ENCODE peak calls at places on chromosomes 3 and 15, in six cellular contexts. E is IMR-90, K is foreskin fibroblast, C is OCI-LY7, W is MG63, Q is body of pancreas. N is an unnamed sample.

GRCh38 chr15:74040115-74040850 is 42.1 kb downstream of the GOLGA6A start:
- DNase-seq in E (peak; percentile 98), K (peak; percentile 95), C (no peak), W (peak; percentile 80), Q (peak; percentile 47), N (peak; percentile 97)

GRCh38 chr15:66883322-66883911 is 181.4 kb downstream of the SMAD6 start:
- DNase-seq in E (peak; percentile 100), K (peak; percentile 100), C (no peak), W (peak; percentile 99), Q (peak; percentile 89), N (peak; percentile 99)

GRCh38 chr15:71189723-71190122 is 74.5 kb downstream of the THSD4 start:
- DNase-seq in E (peak; percentile 25), K (peak; percentile 29), C (no peak), W (no peak), Q (no peak), N (peak; percentile 46)

GRCh38 chr15:95247068-95247984 is 1016.0 kb downstream of the MCTP2 start:
- DNase-seq in E (peak; percentile 98), K (peak; percentile 96), C (no peak), W (peak; percentile 90), Q (no peak), N (peak; percentile 92)

GRCh38 chr15:29124581-29125381 is 144.8 kb downstream of the NSMCE3 start:
- DNase-seq in E (peak; percentile 12), K (peak; percentile 38), C (no peak), W (no peak), Q (no peak), N (peak; percentile 31)

GRCh38 chr3:12965999-12966846 is 107.0 kb downstream of the IQSEC1 start:
- DNase-seq in E (no peak), K (no peak), C (no peak), W (no peak), Q (no peak), N (no peak)

GRCh38 chr3:87370007-87370406 is 93.6 kb upstream of the POU1F1 start:
- DNase-seq in E (no peak), K (peak; percentile 6), C (no peak), W (no peak), Q (no peak), N (peak; percentile 18)

GRCh38 chr3:116032176-116032575 is 408.9 kb downstream of the GAP43 start:
- DNase-seq in E (no peak), K (no peak), C (no peak), W (no peak), Q (no peak), N (no peak)

GRCh38 chr3:28347374-28348285 is 891 bp upstream of the ZCWPW2 start:
- DNase-seq in E (peak; percentile 65), K (peak; percentile 84), C (no peak), W (no peak), Q (no peak), N (no peak)

GRCh38 chr3:99006686-99007085 is 105.2 kb upstream of the DCBLD2 start:
- DNase-seq in E (no peak), K (no peak), C (no peak), W (no peak), Q (no peak), N (no peak)

GRCh38 chr15:58348095-58348812 is 83.5 kb upstream of the LIPC start:
- DNase-seq in E (no peak), K (no peak), C (no peak), W (no peak), Q (no peak), N (no peak)

GRCh38 chr3:105868450-105868744 is 415 bp downstream of the CBLB start:
- DNase-seq in E (peak; percentile 52), K (peak; percentile 66), C (no peak), W (peak; percentile 75), Q (peak; percentile 61), N (peak; percentile 42)

GRCh38 chr15:88657326-88658069 is 18.7 kb downstream of the ISG20 start:
- DNase-seq in E (peak; percentile 61), K (peak; percentile 86), C (no peak), W (peak; percentile 49), Q (peak; percentile 52), N (no peak)

GRCh38 chr3:58666683-58667082 is at the start of gene FAM3D:
- DNase-seq in E (no peak), K (no peak), C (no peak), W (peak; percentile 13), Q (no peak), N (no peak)

GRCh38 chr3:53949541-53949940 is 57.9 kb upstream of the SELENOK start:
- DNase-seq in E (no peak), K (no peak), C (no peak), W (no peak), Q (no peak), N (no peak)

GRCh38 chr15:73295630-73296286 is 73.0 kb downstream of the HCN4 start:
- DNase-seq in E (peak; percentile 42), K (peak; percentile 42), C (no peak), W (no peak), Q (no peak), N (no peak)

GRCh38 chr15:59553879-59554735 is 57.5 kb upstream of the GCNT3 start:
- DNase-seq in E (no peak), K (peak; percentile 79), C (no peak), W (no peak), Q (no peak), N (peak; percentile 74)

GRCh38 chr3:141373768-141374526 is 5.6 kb downstream of the ZBTB38 start:
- DNase-seq in E (peak; percentile 52), K (peak; percentile 64), C (no peak), W (no peak), Q (no peak), N (peak; percentile 37)

GRCh38 chr3:192170659-192171058 is 556.7 kb downstream of the FGF12 start:
- DNase-seq in E (no peak), K (no peak), C (no peak), W (no peak), Q (no peak), N (no peak)

GRCh38 chr3:28476194-28476593 is 127.6 kb upstream of the AZI2 start:
- DNase-seq in E (peak; percentile 57), K (peak; percentile 57), C (peak; percentile 43), W (no peak), Q (no peak), N (no peak)

GRCh38 chr15:39946862-39947261 is 12.9 kb downstream of the EIF2AK4 start:
- DNase-seq in E (peak; percentile 41), K (peak; percentile 67), C (no peak), W (no peak), Q (no peak), N (peak; percentile 37)

GRCh38 chr3:27796365-27796875 is 74.3 kb upstream of the EOMES start:
- DNase-seq in E (no peak), K (no peak), C (no peak), W (no peak), Q (no peak), N (no peak)

GRCh38 chr3:58073315-58074125 is 65.3 kb downstream of the FLNB start:
- DNase-seq in E (no peak), K (no peak), C (peak; percentile 20), W (no peak), Q (no peak), N (no peak)

GRCh38 chr3:72938471-72939265 is 50.8 kb downstream of the GXYLT2 start:
- DNase-seq in E (peak; percentile 99), K (peak; percentile 96), C (peak; percentile 59), W (peak; percentile 8), Q (peak; percentile 64), N (peak; percentile 97)

GRCh38 chr3:94525039-94525438 is 462.2 kb downstream of the NSUN3 start:
- DNase-seq in E (peak; percentile 13), K (no peak), C (no peak), W (peak; percentile 49), Q (no peak), N (peak; percentile 18)

GRCh38 chr15:55858661-55859060 is 115.7 kb upstream of the PRTG start:
- DNase-seq in E (peak; percentile 52), K (peak; percentile 52), C (no peak), W (peak; percentile 19), Q (no peak), N (peak; percentile 18)
- H3K4me3 ChIP-seq in E (no peak overlapping the region), K (no peak overlapping the region), C (no peak overlapping the region), W (no peak overlapping the region), Q (no peak overlapping the region), N (no peak overlapping the region)

DNA sequence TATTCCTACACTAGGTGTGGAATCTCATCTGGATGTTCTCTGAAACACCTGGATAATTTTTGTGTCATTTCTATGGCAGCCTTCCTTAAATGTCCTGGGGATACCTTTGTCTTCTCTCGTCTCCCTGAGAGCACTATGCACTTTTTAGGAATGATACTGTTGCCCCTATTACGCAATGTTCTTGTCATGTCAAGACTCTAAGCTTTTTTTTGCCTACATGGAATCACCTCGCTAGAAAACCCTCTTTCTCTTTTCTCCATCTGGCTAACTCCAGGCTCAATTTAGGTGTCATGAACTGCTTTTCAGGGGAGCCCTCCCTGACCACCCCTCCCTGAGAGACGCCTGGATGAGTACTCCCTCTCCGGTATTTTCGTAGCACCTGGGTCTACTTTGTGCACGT is 81.3 kb downstream of the SOX2 start:
- DNase-seq in E (no peak), K (no peak), C (no peak), W (no peak), Q (no peak), N (no peak)
- H3K4me3 ChIP-seq in E (no peak overlapping the region), K (no peak overlapping the region), C (no peak overlapping the region), W (no peak overlapping the region), Q (no peak overlapping the region), N (no peak overlapping the region)

DNA sequence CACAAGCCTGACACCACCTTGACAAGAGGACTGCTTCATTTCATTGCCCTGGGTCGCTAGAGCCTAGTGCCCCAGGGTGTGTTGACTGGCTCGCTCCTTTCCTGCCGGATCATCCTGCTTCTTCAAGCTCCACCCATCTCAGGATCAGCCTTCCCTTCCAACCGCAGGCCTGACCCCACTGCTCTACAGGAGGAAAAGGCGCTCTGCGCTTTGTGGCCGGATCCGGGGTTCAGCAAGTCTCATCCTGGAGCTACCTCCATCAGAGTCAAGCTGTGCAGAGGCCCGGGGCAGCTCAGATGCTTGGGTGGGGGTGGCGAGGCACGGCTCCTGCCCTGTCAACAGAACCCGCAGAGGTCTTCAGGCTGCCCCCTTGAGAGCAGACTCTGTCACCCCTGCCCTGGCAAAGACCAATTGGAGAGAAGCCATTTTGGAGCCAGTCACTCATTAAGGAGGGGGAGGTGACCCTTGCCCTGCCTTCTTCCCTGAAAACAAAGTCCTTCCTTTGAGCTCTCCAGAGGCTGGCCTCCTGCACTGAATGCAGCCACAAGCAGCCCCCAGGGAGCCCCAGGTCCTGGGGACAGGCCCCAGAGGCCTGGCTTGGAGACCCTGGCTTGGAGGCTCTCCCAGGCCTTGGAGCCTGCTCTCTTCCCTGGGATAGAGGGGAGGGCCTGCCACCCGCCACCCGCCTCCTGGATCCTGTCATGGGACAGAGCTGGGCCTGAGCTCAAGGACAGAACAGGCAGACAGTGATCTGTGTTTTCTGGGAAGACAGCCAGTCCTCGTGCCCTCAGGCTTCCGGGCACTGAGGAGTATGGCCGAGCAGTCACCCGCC is 80.3 kb downstream of the CPN2 start:
- DNase-seq in E (no peak), K (peak; percentile 71), C (no peak), W (peak; percentile 80), Q (peak; percentile 96), N (no peak)
- H3K4me3 ChIP-seq in E (no peak overlapping the region), K (no peak overlapping the region), C (no peak overlapping the region), W (no peak overlapping the region), Q (no peak overlapping the region), N (no peak overlapping the region)

DNA sequence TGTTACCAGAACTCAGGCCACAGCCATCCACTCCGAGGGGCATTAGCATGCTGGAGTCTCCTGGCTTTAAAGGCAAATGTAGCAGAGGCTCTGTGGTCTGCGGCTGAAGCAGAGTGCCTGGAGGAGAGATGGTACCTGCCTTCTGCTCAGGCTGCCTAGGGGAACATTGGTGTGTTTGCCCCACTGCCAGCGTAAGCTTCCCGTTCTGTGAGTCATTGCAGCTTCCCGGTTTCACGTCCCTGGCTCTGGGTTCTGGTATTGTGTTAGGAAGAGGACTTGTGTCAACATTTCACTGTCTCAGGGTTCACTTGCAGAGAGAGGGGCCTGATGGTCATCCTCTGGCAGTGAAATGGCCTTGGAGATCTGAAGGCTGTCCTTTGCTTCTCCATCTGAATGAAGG is 1.8 kb downstream of the GASK1A start:
- DNase-seq in E (no peak), K (peak; percentile 14), C (no peak), W (no peak), Q (no peak), N (no peak)
- H3K4me3 ChIP-seq in E (no peak overlapping the region), K (no peak overlapping the region), C (no peak overlapping the region), W (no peak overlapping the region), Q (no peak overlapping the region), N (no peak overlapping the region)